ENCODE peak calls at places on chromosomes 11 and 22, in six cellular contexts. H is GM23248, P is GM23338, I is OCI-LY7, E is PC-9, V is Karpas-422. Q is an unnamed sample.

GRCh38 chr11:121418625-121419114 is 33.4 kb upstream of the SORL1 start:
- DNase-seq in H (no peak), P (no peak), I (peak; percentile 94), E (no peak), V (peak; percentile 70), Q (no peak)

GRCh38 chr11:66849501-66850234 is 6.4 kb downstream of the RCE1 start:
- DNase-seq in H (no peak), P (no peak), I (no peak), E (no peak), V (no peak), Q (no peak)

GRCh38 chr11:11270236-11270775 is 82.7 kb downstream of the CSNK2A3 start:
- DNase-seq in H (no peak), P (no peak), I (no peak), E (no peak), V (no peak), Q (no peak)

GRCh38 chr22:37482244-37482643 is 3.9 kb downstream of the MFNG start:
- DNase-seq in H (no peak), P (no peak), I (no peak), E (no peak), V (no peak), Q (no peak)

GRCh38 chr11:108518581-108518980 is 20.4 kb upstream of the POGLUT3 start:
- DNase-seq in H (no peak), P (no peak), I (no peak), E (no peak), V (no peak), Q (no peak)

GRCh38 chr11:3685923-3686322 is 14.7 kb upstream of the CHRNA10 start:
- DNase-seq in H (no peak), P (no peak), I (no peak), E (no peak), V (no peak), Q (no peak)

GRCh38 chr22:35661377-35661937 is 13.2 kb downstream of the APOL6 start:
- DNase-seq in H (peak; percentile 73), P (no peak), I (no peak), E (no peak), V (peak; percentile 12), Q (no peak)

GRCh38 chr11:85685820-85686459 is at the start of gene CCDC89:
- DNase-seq in H (peak; percentile 98), P (peak; percentile 46), I (no peak), E (no peak), V (peak; percentile 76), Q (no peak)

GRCh38 chr11:31106963-31107576 is 262.5 kb downstream of the DCDC1 start:
- DNase-seq in H (peak; percentile 64), P (peak; percentile 92), I (peak; percentile 37), E (peak; percentile 60), V (peak; percentile 87), Q (peak; percentile 51)

GRCh38 chr11:723120-723883 is 17.3 kb downstream of the EPS8L2 start:
- DNase-seq in H (peak; percentile 68), P (peak; percentile 73), I (peak; percentile 76), E (no peak), V (peak; percentile 83), Q (no peak)

GRCh38 chr22:40666151-40666848 is 13.0 kb upstream of the MCHR1 start:
- DNase-seq in H (peak; percentile 55), P (no peak), I (no peak), E (no peak), V (no peak), Q (no peak)

GRCh38 chr11:123434911-123435310 is 4.8 kb downstream of the GRAMD1B start:
- DNase-seq in H (no peak), P (peak; percentile 53), I (no peak), E (no peak), V (no peak), Q (no peak)

GRCh38 chr11:42085736-42086135 is 626.3 kb upstream of the LRRC4C start:
- DNase-seq in H (no peak), P (no peak), I (no peak), E (no peak), V (no peak), Q (no peak)

GRCh38 chr22:45783021-45783420 is 111.4 kb downstream of the ATXN10 start:
- DNase-seq in H (no peak), P (no peak), I (no peak), E (no peak), V (peak; percentile 49), Q (no peak)

GRCh38 chr11:45265963-45266692 is 20.0 kb downstream of the SYT13 start:
- DNase-seq in H (no peak), P (no peak), I (no peak), E (no peak), V (no peak), Q (no peak)

GRCh38 chr22:31790240-31790639 is 36.4 kb downstream of the DEPDC5 start:
- DNase-seq in H (no peak), P (no peak), I (peak; percentile 83), E (no peak), V (peak; percentile 60), Q (no peak)

GRCh38 chr11:561148-562003 is 606 bp downstream of the RASSF7 start:
- DNase-seq in H (peak; percentile 53), P (peak; percentile 50), I (no peak), E (peak; percentile 71), V (peak; percentile 57), Q (no peak)

GRCh38 chr11:76102772-76103171 is 103.5 kb downstream of the WNT11 start:
- DNase-seq in H (no peak), P (no peak), I (no peak), E (no peak), V (no peak), Q (no peak)

GRCh38 chr22:35648066-35649025 is at the start of gene APOL6:
- DNase-seq in H (peak; percentile 85), P (peak; percentile 32), I (peak; percentile 81), E (peak; percentile 48), V (peak; percentile 56), Q (no peak)

GRCh38 chr22:49037701-49038245 is 789.9 kb downstream of the BRD1 start:
- DNase-seq in H (no peak), P (no peak), I (no peak), E (no peak), V (no peak), Q (no peak)

GRCh38 chr11:34558673-34559072 is 45.1 kb upstream of the ELF5 start:
- DNase-seq in H (peak; percentile 4), P (no peak), I (no peak), E (no peak), V (no peak), Q (no peak)

GRCh38 chr22:43739851-43740250 is 72.3 kb downstream of the EFCAB6 start:
- DNase-seq in H (no peak), P (no peak), I (no peak), E (no peak), V (no peak), Q (no peak)

GRCh38 chr11:8301622-8302021 is 37.9 kb upstream of the LMO1 start:
- DNase-seq in H (no peak), P (no peak), I (no peak), E (no peak), V (no peak), Q (no peak)

GRCh38 chr11:6321356-6321755 is 1.1 kb upstream of the CAVIN3 start:
- DNase-seq in H (peak; percentile 48), P (no peak), I (no peak), E (no peak), V (no peak), Q (no peak)

GRCh38 chr11:16881766-16882165 is 132.4 kb downstream of the PLEKHA7 start:
- DNase-seq in H (no peak), P (no peak), I (no peak), E (no peak), V (no peak), Q (no peak)

GRCh38 chr11:81497202-81497804 is 1236.4 kb downstream of the FAM181B start:
- DNase-seq in H (peak; percentile 49), P (peak; percentile 76), I (peak; percentile 40), E (peak; percentile 2), V (peak; percentile 82), Q (peak; percentile 0)

GRCh38 chr11:28763876-28764275 is 655.7 kb downstream of the METTL15 start:
- DNase-seq in H (peak; percentile 43), P (no peak), I (no peak), E (no peak), V (no peak), Q (no peak)

GRCh38 chr11:77086521-77087472 is 15.8 kb upstream of the OMP start:
- DNase-seq in H (no peak), P (no peak), I (no peak), E (no peak), V (no peak), Q (no peak)

GRCh38 chr11:73463359-73463758 is 87.2 kb downstream of the RELT start:
- DNase-seq in H (peak; percentile 91), P (no peak), I (no peak), E (no peak), V (no peak), Q (no peak)

GRCh38 chr22:49214976-49215375 is 612.7 kb downstream of the BRD1 start:
- DNase-seq in H (no peak), P (no peak), I (no peak), E (no peak), V (no peak), Q (no peak)

GRCh38 chr22:48574776-48575566 is 1252.7 kb downstream of the BRD1 start:
- DNase-seq in H (peak; percentile 42), P (peak; percentile 66), I (no peak), E (no peak), V (no peak), Q (no peak)

GRCh38 chr22:26103023-26103422 is 66.2 kb upstream of the SEZ6L start:
- DNase-seq in H (no peak), P (no peak), I (no peak), E (no peak), V (no peak), Q (no peak)

GRCh38 chr22:46287873-46288751 is 8.6 kb upstream of the GTSE1 start:
- DNase-seq in H (no peak), P (no peak), I (peak; percentile 84), E (no peak), V (peak; percentile 74), Q (no peak)

DNA sequence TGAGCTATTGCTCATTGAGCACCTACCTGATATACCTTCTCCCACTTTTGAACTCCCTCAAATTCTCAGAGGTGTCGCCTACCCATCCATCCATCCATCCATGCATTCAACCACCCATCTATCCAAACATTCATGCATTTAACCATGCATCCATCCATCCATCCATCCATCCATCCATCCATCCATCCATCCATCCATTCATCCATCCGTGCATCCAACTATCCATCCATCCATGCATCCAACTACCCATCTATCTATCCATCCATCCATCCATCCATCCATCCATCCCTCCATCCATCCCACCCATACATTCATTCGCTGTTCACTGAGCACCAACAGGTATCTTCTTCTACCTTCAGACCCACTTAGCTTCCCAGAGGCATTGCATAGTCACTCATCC is 342.8 kb downstream of the CTTN start:
- DNase-seq in H (no peak), P (no peak), I (no peak), E (no peak), V (no peak), Q (no peak)
- H3K9me2 ChIP-seq in H (no peaks in the 10 kb centered on the region), P (peaks cover 10% of the 10 kb centered on the region), I (no peaks in the 10 kb centered on the region), E (no peaks in the 10 kb centered on the region), V (no peaks in the 10 kb centered on the region), Q (no peaks in the 10 kb centered on the region)

GRCh38 chr11:133797542-133797941 is 47.8 kb downstream of the SPATA19 start:
- DNase-seq in H (no peak), P (peak; percentile 12), I (no peak), E (no peak), V (no peak), Q (no peak)
- H3K9me2 ChIP-seq in H (no peaks in the 10 kb centered on the region), P (no peaks in the 10 kb centered on the region), I (no peaks in the 10 kb centered on the region), E (no peaks in the 10 kb centered on the region), V (no peaks in the 10 kb centered on the region), Q (no peaks in the 10 kb centered on the region)

GRCh38 chr11:2263012-2263565 is 7.3 kb downstream of the ASCL2 start:
- DNase-seq in H (no peak), P (no peak), I (no peak), E (no peak), V (no peak), Q (no peak)
- H3K9me2 ChIP-seq in H (no peaks in the 10 kb centered on the region), P (no peaks in the 10 kb centered on the region), I (no peaks in the 10 kb centered on the region), E (no peaks in the 10 kb centered on the region), V (no peaks in the 10 kb centered on the region), Q (no peaks in the 10 kb centered on the region)

GRCh38 chr22:20205464-20205963 is 54.7 kb upstream of the CCDC188 start:
- DNase-seq in H (no peak), P (no peak), I (no peak), E (no peak), V (no peak), Q (no peak)
- H3K9me2 ChIP-seq in H (no peaks in the 10 kb centered on the region), P (no peaks in the 10 kb centered on the region), I (no peaks in the 10 kb centered on the region), E (no peaks in the 10 kb centered on the region), V (no peaks in the 10 kb centered on the region), Q (no peaks in the 10 kb centered on the region)